ENCODE peak calls at places on chromosomes 12 and 14, in four cellular contexts. O is NCI-H1436, S is immature natural killer cell, P is omental fat pad. F is an unnamed sample.

GRCh38 chr12:12560587-12561304 is 1.9 kb downstream of the DUSP16 start:
- DNase-seq in O (peak), P (no peak), S (peak), F (peak)

GRCh38 chr12:99455350-99456037 is 192.1 kb upstream of the GARIN6 start:
- DNase-seq in P (no peak), O (no peak), S (no peak), F (peak)

GRCh38 chr14:30558675-30559555 is at the start of gene G2E3:
- DNase-seq in P (peak), O (peak), S (peak), F (peak)

GRCh38 chr12:88468546-88468945 is 111.7 kb downstream of the KITLG start:
- DNase-seq in P (no peak), O (no peak), S (no peak), F (no peak)

GRCh38 chr12:49274396-49275069 is 9.7 kb downstream of the TUBA1C start:
- DNase-seq in P (no peak), O (no peak), S (no peak), F (no peak)

GRCh38 chr12:27094726-27095125 is 12.3 kb upstream of the C12orf71 start:
- DNase-seq in O (no peak), P (no peak), S (no peak), F (no peak)

GRCh38 chr14:33862261-33862802 is 88.5 kb downstream of the EGLN3 start:
- DNase-seq in P (no peak), S (no peak), O (no peak), F (no peak)

GRCh38 chr12:42704340-42704739 is 114.8 kb upstream of the PRICKLE1 start:
- DNase-seq in P (no peak), S (no peak), O (no peak), F (no peak)

GRCh38 chr12:6089041-6089823 is 35.2 kb downstream of the VWF start:
- DNase-seq in P (no peak), O (no peak), S (no peak), F (peak)

GRCh38 chr12:4272976-4273650 is 449 bp upstream of the CCND2 start:
- DNase-seq in O (no peak), S (no peak), P (no peak), F (no peak)

GRCh38 chr14:53881921-53882320 is 74.7 kb downstream of the BMP4 start:
- DNase-seq in P (no peak), S (no peak), O (no peak), F (no peak)

GRCh38 chr12:94706250-94706661 is 55.9 kb upstream of the TMCC3 start:
- DNase-seq in O (no peak), P (no peak), S (no peak), F (no peak)

GRCh38 chr12:130835011-130835410 is 4.0 kb downstream of the STX2 start:
- DNase-seq in O (no peak), S (no peak), P (no peak), F (no peak)

GRCh38 chr14:28754209-28754985 is 12.2 kb upstream of the FOXG1 start:
- DNase-seq in P (no peak), O (peak), S (no peak), F (peak)

GRCh38 chr14:78340250-78340649 is 170.1 kb downstream of the NRXN3 start:
- DNase-seq in O (no peak), S (no peak), P (no peak), F (no peak)

GRCh38 chr12:101799774-101800173 is 31.0 kb downstream of the GNPTAB start:
- DNase-seq in P (no peak), S (peak), O (no peak), F (no peak)

GRCh38 chr12:7857916-7858315 is 14.8 kb downstream of the SLC2A14 start:
- DNase-seq in S (no peak), O (no peak), P (no peak), F (no peak)

GRCh38 chr14:64728106-64728505 is 23.9 kb downstream of the PLEKHG3 start:
- DNase-seq in O (no peak), P (no peak), S (no peak), F (no peak)

GRCh38 chr12:1083888-1084262 is 92.9 kb downstream of the ERC1 start:
- DNase-seq in S (no peak), O (peak), P (no peak), F (peak)

GRCh38 chr14:103105580-103106168 is 11.1 kb downstream of the EXOC3L4 start:
- DNase-seq in S (no peak), O (peak), P (no peak), F (no peak)

GRCh38 chr12:3307419-3307818 is 183.6 kb upstream of the PRMT8 start:
- DNase-seq in O (no peak), S (no peak), P (no peak), F (no peak)

GRCh38 chr12:103855036-103855712 is 14.1 kb upstream of the NT5DC3 start:
- DNase-seq in O (no peak), P (no peak), S (no peak), F (peak)

GRCh38 chr14:39459795-39460478 is 27.7 kb upstream of the FBXO33 start:
- DNase-seq in P (no peak), S (no peak), O (no peak), F (no peak)

GRCh38 chr12:42705863-42706262 is 116.3 kb upstream of the PRICKLE1 start:
- DNase-seq in O (no peak), S (no peak), P (peak), F (peak)

GRCh38 chr12:53748072-53748840 is 3.5 kb downstream of the CISTR start:
- DNase-seq in P (no peak), O (no peak), S (no peak), F (no peak)

GRCh38 chr14:49549446-49549845 is 36.7 kb downstream of the RPS29 start:
- DNase-seq in O (no peak), P (no peak), S (no peak), F (no peak)

GRCh38 chr12:24062642-24063245 is 113.3 kb upstream of the SOX5 start:
- DNase-seq in P (no peak), O (no peak), S (no peak), F (no peak)

GRCh38 chr12:49750027-49750977 is 8.9 kb downstream of the TMBIM6 start:
- DNase-seq in P (no peak), S (no peak), O (peak), F (peak)

GRCh38 chr12:3987571-3987970 is 114.4 kb upstream of the PARP11 start:
- DNase-seq in S (no peak), P (no peak), O (no peak), F (peak)

GRCh38 chr12:122508163-122508562 is 7.4 kb upstream of the ZCCHC8 start:
- DNase-seq in S (no peak), P (no peak), O (no peak), F (no peak)

GRCh38 chr14:51884086-51884927 is 23.9 kb downstream of the GNG2 start:
- DNase-seq in P (no peak), O (no peak), S (peak), F (peak)

GRCh38 chr14:77375973-77376372 is 921 bp downstream of the TMED8 start:
- DNase-seq in P (no peak), S (no peak), O (no peak), F (no peak)

GRCh38 chr12:107929436-107929835 is 154.9 kb downstream of the ASCL4 start:
- DNase-seq in S (no peak), O (no peak), P (no peak), F (peak)

GRCh38 chr12:14260011-14260993 is 105.2 kb upstream of the ATF7IP start:
- DNase-seq in O (peak), P (peak), S (no peak), F (peak)

GRCh38 chr12:77925536-77926108 is 94.9 kb downstream of the NAV3 start:
- DNase-seq in S (no peak), O (peak), P (peak), F (peak)

GRCh38 chr12:106195638-106196037 is 52.2 kb downstream of the CKAP4 start:
- DNase-seq in S (no peak), P (no peak), O (no peak), F (peak)

GRCh38 chr14:88516742-88517418 is 37.9 kb downstream of the PTPN21 start:
- DNase-seq in P (no peak), S (no peak), O (no peak), F (peak)

GRCh38 chr14:22485178-22485577 is 103.8 kb downstream of the DAD1 start:
- DNase-seq in O (no peak), P (no peak), S (no peak), F (peak)